ENCODE peak calls at places on chromosomes 6 and 20, in eight cellular contexts. P is GM18507, J is midbrain, W is ELF-1, Z is C1 segment of cervical spinal cord, L is HCT116, D is mesendoderm, R is NCI-H1092 treated with DMSO at 0.1 percent for 48 hours. A is an unnamed sample.

GRCh38 chr6:110486756-110487155 is 10.3 kb upstream of the SLC22A16 start:
- DNase-seq in P (no peak), J (no peak), W (no peak), Z (no peak), L (no peak), D (no peak), R (no peak), A (no peak)

GRCh38 chr20:20663841-20664240 is 48.6 kb downstream of the RALGAPA2 start:
- DNase-seq in P (no peak), J (no peak), W (no peak), Z (no peak), L (no peak), D (no peak), R (no peak), A (no peak)

GRCh38 chr20:62938105-62938888 is at the start of gene GID8:
- DNase-seq in P (no peak), J (peak; percentile 55), W (peak; percentile 60), Z (no peak), L (no peak), D (no peak), R (peak; percentile 8), A (peak; percentile 42)

GRCh38 chr20:51902933-51903332 is 100.6 kb upstream of the SALL4 start:
- DNase-seq in P (no peak), J (no peak), W (no peak), Z (no peak), L (no peak), D (no peak), R (no peak), A (no peak)

GRCh38 chr6:36545767-36546663 is 1.3 kb downstream of the STK38 start:
- DNase-seq in P (no peak), J (peak; percentile 9), W (peak; percentile 35), Z (no peak), L (no peak), D (peak; percentile 35), R (no peak), A (no peak)

GRCh38 chr20:47389867-47390347 is 33.4 kb upstream of the ZMYND8 start:
- DNase-seq in P (no peak), J (no peak), W (peak; percentile 43), Z (no peak), L (no peak), D (no peak), R (no peak), A (peak; percentile 8)

GRCh38 chr6:126266664-126267063 is 73.3 kb upstream of the CENPW start:
- DNase-seq in P (no peak), J (no peak), W (no peak), Z (no peak), L (no peak), D (no peak), R (no peak), A (no peak)

GRCh38 chr6:12749531-12750379 is 33.2 kb downstream of the PHACTR1 start:
- DNase-seq in P (no peak), J (no peak), W (peak; percentile 71), Z (no peak), L (no peak), D (peak; percentile 75), R (peak; percentile 39), A (no peak)

GRCh38 chr20:2752631-2753455 is 47.6 kb downstream of the CPXM1 start:
- DNase-seq in P (peak; percentile 40), J (peak; percentile 1), W (peak; percentile 82), Z (no peak), L (peak; percentile 31), D (peak; percentile 71), R (peak; percentile 8), A (no peak)

GRCh38 chr6:7148100-7148822 is 40.5 kb downstream of the RREB1 start:
- DNase-seq in P (no peak), J (no peak), W (no peak), Z (no peak), L (no peak), D (no peak), R (no peak), A (no peak)

GRCh38 chr20:36830791-36831691 is 44.9 kb upstream of the TLDC2 start:
- DNase-seq in P (no peak), J (peak; percentile 66), W (no peak), Z (peak; percentile 50), L (no peak), D (no peak), R (no peak), A (no peak)

GRCh38 chr6:34289137-34289536 is 40.3 kb upstream of the SMIM29 start:
- DNase-seq in P (no peak), J (no peak), W (no peak), Z (no peak), L (no peak), D (no peak), R (no peak), A (no peak)

GRCh38 chr20:47262008-47262364 is 94.5 kb downstream of the ZMYND8 start:
- DNase-seq in P (no peak), J (no peak), W (no peak), Z (no peak), L (no peak), D (no peak), R (no peak), A (no peak)

GRCh38 chr6:113830140-113830539 is 27.0 kb upstream of the MARCKS start:
- DNase-seq in P (no peak), J (no peak), W (no peak), Z (no peak), L (no peak), D (no peak), R (no peak), A (no peak)

GRCh38 chr6:4369616-4370015 is 234.2 kb upstream of the ECI2 start:
- DNase-seq in P (no peak), J (no peak), W (no peak), Z (no peak), L (no peak), D (no peak), R (no peak), A (no peak)

GRCh38 chr20:44540834-44541233 is 19.0 kb upstream of the SERINC3 start:
- DNase-seq in P (no peak), J (no peak), W (peak; percentile 49), Z (no peak), L (no peak), D (peak; percentile 54), R (no peak), A (no peak)

GRCh38 chr20:63087236-63087871 is 80.6 kb upstream of the BHLHE23 start:
- DNase-seq in P (no peak), J (no peak), W (no peak), Z (no peak), L (no peak), D (no peak), R (no peak), A (no peak)

GRCh38 chr6:118469468-118469867 is 78.6 kb upstream of the PLN start:
- DNase-seq in P (no peak), J (no peak), W (no peak), Z (no peak), L (no peak), D (no peak), R (no peak), A (no peak)

GRCh38 chr6:43172127-43173007 is 1.3 kb downstream of the SRF start:
- DNase-seq in P (no peak), J (peak; percentile 25), W (peak; percentile 42), Z (peak; percentile 64), L (no peak), D (peak; percentile 57), R (peak; percentile 59), A (no peak)

GRCh38 chr6:124294572-124294971 is 490.9 kb downstream of the NKAIN2 start:
- DNase-seq in P (no peak), J (no peak), W (no peak), Z (no peak), L (no peak), D (peak; percentile 2), R (no peak), A (no peak)

GRCh38 chr6:36353411-36353915 is 16.8 kb upstream of the BNIP5 start:
- DNase-seq in P (no peak), J (no peak), W (no peak), Z (no peak), L (no peak), D (no peak), R (no peak), A (no peak)

GRCh38 chr6:3759656-3760245 is 8.2 kb upstream of the PXDC1 start:
- DNase-seq in P (no peak), J (no peak), W (no peak), Z (no peak), L (no peak), D (no peak), R (no peak), A (no peak)

GRCh38 chr6:75065524-75065923 is 140.3 kb downstream of the COL12A1 start:
- DNase-seq in P (no peak), J (no peak), W (peak; percentile 82), Z (no peak), L (peak; percentile 34), D (peak; percentile 88), R (no peak), A (no peak)

GRCh38 chr6:132199343-132199742 is 201.9 kb downstream of the MOXD1 start:
- DNase-seq in P (no peak), J (no peak), W (no peak), Z (no peak), L (no peak), D (no peak), R (no peak), A (no peak)

GRCh38 chr6:25369450-25370086 is 90.4 kb downstream of the CARMIL1 start:
- DNase-seq in P (no peak), J (no peak), W (no peak), Z (no peak), L (no peak), D (peak; percentile 81), R (peak; percentile 98), A (no peak)

GRCh38 chr6:35298625-35299140 is 1.1 kb downstream of the DEF6 start:
- DNase-seq in P (no peak), J (no peak), W (no peak), Z (no peak), L (no peak), D (no peak), R (no peak), A (no peak)

GRCh38 chr20:49591217-49591865 is 23.4 kb upstream of the PTGIS start:
- DNase-seq in P (no peak), J (no peak), W (no peak), Z (no peak), L (no peak), D (no peak), R (no peak), A (no peak)